ENCODE peak calls at places on chromosomes 13 and 19, in five cellular contexts. One of them, this sample, is unnamed.

GRCh38 chr19:6220385-6221191 is 59.2 kb downstream of the MLLT1 start:
- DNase-seq in NCI-H1930: no peak
- DNase-seq in RWPE1: no peak
- DNase-seq in T-cell: no peak
- DNase-seq in stimulated activated CD4-positive, alpha-beta T cell treated with anti-CD3 and anti-CD28 coated beads, Interleukin-2, amount 100 ng/mL, for 48 hours: no peak
- DNase-seq in this sample: no peak

GRCh38 chr13:48161530-48162179 is 66.8 kb upstream of the MED4 start:
- DNase-seq in stimulated activated CD4-positive, alpha-beta T cell treated with anti-CD3 and anti-CD28 coated beads, Interleukin-2, amount 100 ng/mL, for 48 hours: no peak
- DNase-seq in NCI-H1930: no peak
- DNase-seq in RWPE1: no peak
- DNase-seq in T-cell: peak
- DNase-seq in this sample: no peak

GRCh38 chr13:59203855-59204254 is 959.9 kb downstream of the DIAPH3 start:
- DNase-seq in RWPE1: no peak
- DNase-seq in T-cell: no peak
- DNase-seq in stimulated activated CD4-positive, alpha-beta T cell treated with anti-CD3 and anti-CD28 coated beads, Interleukin-2, amount 100 ng/mL, for 48 hours: no peak
- DNase-seq in NCI-H1930: no peak
- DNase-seq in this sample: no peak

GRCh38 chr19:43779147-43779819 is 1.5 kb downstream of the KCNN4 start:
- DNase-seq in T-cell: no peak
- DNase-seq in stimulated activated CD4-positive, alpha-beta T cell treated with anti-CD3 and anti-CD28 coated beads, Interleukin-2, amount 100 ng/mL, for 48 hours: no peak
- DNase-seq in RWPE1: no peak
- DNase-seq in NCI-H1930: no peak
- DNase-seq in this sample: no peak

GRCh38 chr19:1651548-1652394 is 644 bp downstream of the TCF3 start:
- DNase-seq in stimulated activated CD4-positive, alpha-beta T cell treated with anti-CD3 and anti-CD28 coated beads, Interleukin-2, amount 100 ng/mL, for 48 hours: peak
- DNase-seq in T-cell: peak
- DNase-seq in NCI-H1930: no peak
- DNase-seq in RWPE1: peak
- DNase-seq in this sample: peak

GRCh38 chr13:80841346-80841882 is 500.5 kb upstream of the SPRY2 start:
- DNase-seq in RWPE1: no peak
- DNase-seq in T-cell: no peak
- DNase-seq in stimulated activated CD4-positive, alpha-beta T cell treated with anti-CD3 and anti-CD28 coated beads, Interleukin-2, amount 100 ng/mL, for 48 hours: no peak
- DNase-seq in NCI-H1930: no peak
- DNase-seq in this sample: no peak

GRCh38 chr13:41500501-41500900 is 43.2 kb downstream of the RGCC start:
- DNase-seq in T-cell: no peak
- DNase-seq in RWPE1: peak
- DNase-seq in stimulated activated CD4-positive, alpha-beta T cell treated with anti-CD3 and anti-CD28 coated beads, Interleukin-2, amount 100 ng/mL, for 48 hours: no peak
- DNase-seq in NCI-H1930: no peak
- DNase-seq in this sample: no peak

GRCh38 chr19:12715102-12715501 is 8.6 kb downstream of the TNPO2 start:
- DNase-seq in NCI-H1930: no peak
- DNase-seq in RWPE1: no peak
- DNase-seq in T-cell: no peak
- DNase-seq in stimulated activated CD4-positive, alpha-beta T cell treated with anti-CD3 and anti-CD28 coated beads, Interleukin-2, amount 100 ng/mL, for 48 hours: no peak
- DNase-seq in this sample: no peak

GRCh38 chr19:1571358-1571757 is 3.2 kb upstream of the MEX3D start:
- DNase-seq in T-cell: no peak
- DNase-seq in NCI-H1930: no peak
- DNase-seq in RWPE1: no peak
- DNase-seq in stimulated activated CD4-positive, alpha-beta T cell treated with anti-CD3 and anti-CD28 coated beads, Interleukin-2, amount 100 ng/mL, for 48 hours: no peak
- DNase-seq in this sample: no peak

GRCh38 chr13:21529102-21529893 is 70.2 kb upstream of the ZDHHC20 start:
- DNase-seq in T-cell: no peak
- DNase-seq in stimulated activated CD4-positive, alpha-beta T cell treated with anti-CD3 and anti-CD28 coated beads, Interleukin-2, amount 100 ng/mL, for 48 hours: no peak
- DNase-seq in RWPE1: no peak
- DNase-seq in NCI-H1930: no peak
- DNase-seq in this sample: no peak

GRCh38 chr13:112445411-112446271 is 69.5 kb downstream of the SPACA7 start:
- DNase-seq in stimulated activated CD4-positive, alpha-beta T cell treated with anti-CD3 and anti-CD28 coated beads, Interleukin-2, amount 100 ng/mL, for 48 hours: no peak
- DNase-seq in RWPE1: no peak
- DNase-seq in NCI-H1930: no peak
- DNase-seq in T-cell: no peak
- DNase-seq in this sample: no peak

GRCh38 chr19:58569191-58569942 is 3.8 kb downstream of the MZF1 start:
- DNase-seq in stimulated activated CD4-positive, alpha-beta T cell treated with anti-CD3 and anti-CD28 coated beads, Interleukin-2, amount 100 ng/mL, for 48 hours: no peak
- DNase-seq in NCI-H1930: no peak
- DNase-seq in T-cell: no peak
- DNase-seq in RWPE1: no peak
- DNase-seq in this sample: no peak

GRCh38 chr13:27379694-27380596 is 44.5 kb upstream of the GTF3A start:
- DNase-seq in T-cell: peak
- DNase-seq in stimulated activated CD4-positive, alpha-beta T cell treated with anti-CD3 and anti-CD28 coated beads, Interleukin-2, amount 100 ng/mL, for 48 hours: peak
- DNase-seq in NCI-H1930: peak
- DNase-seq in RWPE1: peak
- DNase-seq in this sample: peak

GRCh38 chr19:41861846-41862245 is 1.8 kb downstream of the RPS19 start:
- DNase-seq in stimulated activated CD4-positive, alpha-beta T cell treated with anti-CD3 and anti-CD28 coated beads, Interleukin-2, amount 100 ng/mL, for 48 hours: no peak
- DNase-seq in NCI-H1930: no peak
- DNase-seq in RWPE1: no peak
- DNase-seq in T-cell: no peak
- DNase-seq in this sample: no peak

GRCh38 chr19:2282062-2282861 is at the start of gene PEAK3:
- DNase-seq in RWPE1: no peak
- DNase-seq in NCI-H1930: no peak
- DNase-seq in stimulated activated CD4-positive, alpha-beta T cell treated with anti-CD3 and anti-CD28 coated beads, Interleukin-2, amount 100 ng/mL, for 48 hours: no peak
- DNase-seq in T-cell: no peak
- DNase-seq in this sample: peak

GRCh38 chr13:41563501-41564001 is 106.2 kb downstream of the RGCC start:
- DNase-seq in RWPE1: no peak
- DNase-seq in stimulated activated CD4-positive, alpha-beta T cell treated with anti-CD3 and anti-CD28 coated beads, Interleukin-2, amount 100 ng/mL, for 48 hours: no peak
- DNase-seq in NCI-H1930: no peak
- DNase-seq in T-cell: no peak
- DNase-seq in this sample: no peak

GRCh38 chr13:34941835-34942731 is at the start of gene NBEA:
- DNase-seq in stimulated activated CD4-positive, alpha-beta T cell treated with anti-CD3 and anti-CD28 coated beads, Interleukin-2, amount 100 ng/mL, for 48 hours: peak
- DNase-seq in RWPE1: peak
- DNase-seq in T-cell: peak
- DNase-seq in NCI-H1930: peak
- DNase-seq in this sample: peak

GRCh38 chr19:32387701-32388392 is 17.7 kb upstream of the DPY19L3 start:
- DNase-seq in NCI-H1930: no peak
- DNase-seq in T-cell: no peak
- DNase-seq in stimulated activated CD4-positive, alpha-beta T cell treated with anti-CD3 and anti-CD28 coated beads, Interleukin-2, amount 100 ng/mL, for 48 hours: no peak
- DNase-seq in RWPE1: no peak
- DNase-seq in this sample: no peak

GRCh38 chr13:113349491-113349890 is 14.4 kb downstream of the GRTP1 start:
- DNase-seq in RWPE1: no peak
- DNase-seq in T-cell: no peak
- DNase-seq in NCI-H1930: no peak
- DNase-seq in stimulated activated CD4-positive, alpha-beta T cell treated with anti-CD3 and anti-CD28 coated beads, Interleukin-2, amount 100 ng/mL, for 48 hours: no peak
- DNase-seq in this sample: no peak

GRCh38 chr19:22532388-22533310 is 101.5 kb upstream of the ZNF492 start:
- DNase-seq in stimulated activated CD4-positive, alpha-beta T cell treated with anti-CD3 and anti-CD28 coated beads, Interleukin-2, amount 100 ng/mL, for 48 hours: no peak
- DNase-seq in NCI-H1930: no peak
- DNase-seq in RWPE1: no peak
- DNase-seq in T-cell: no peak
- DNase-seq in this sample: no peak

GRCh38 chr13:94454334-94454733 is 25.1 kb downstream of the DCT start:
- DNase-seq in RWPE1: no peak
- DNase-seq in NCI-H1930: no peak
- DNase-seq in stimulated activated CD4-positive, alpha-beta T cell treated with anti-CD3 and anti-CD28 coated beads, Interleukin-2, amount 100 ng/mL, for 48 hours: no peak
- DNase-seq in T-cell: no peak
- DNase-seq in this sample: no peak